ENCODE peak calls at places on chromosomes 7 and 10, in four cellular contexts. I is glutamatergic neuron, B is uterus, Q is cardiac fibroblast. D is an unnamed sample.

GRCh38 chr10:80568306-80568705 is 30.6 kb downstream of the SH2D4B start:
- DNase-seq in I (no peak), B (no peak), Q (no peak), D (no peak)

GRCh38 chr10:75048669-75049098 is 62.8 kb upstream of the SAMD8 start:
- DNase-seq in I (no peak), B (peak), Q (peak), D (peak)

GRCh38 chr10:5590816-5591215 is 66.1 kb downstream of the CALML3 start:
- DNase-seq in I (no peak), B (no peak), Q (no peak), D (no peak)

GRCh38 chr7:30977896-30978564 is 14.3 kb downstream of the GHRHR start:
- DNase-seq in I (peak), B (peak), Q (peak), D (peak)

GRCh38 chr10:46310143-46310514 is 23.3 kb downstream of the ANTXRL start:
- DNase-seq in I (no peak), B (no peak), Q (no peak), D (no peak)

GRCh38 chr7:80902035-80902434 is 16.8 kb downstream of the SEMA3C start:
- DNase-seq in I (no peak), B (no peak), Q (no peak), D (no peak)

GRCh38 chr7:132286836-132287235 is 289.4 kb downstream of the PLXNA4 start:
- DNase-seq in I (no peak), B (no peak), Q (no peak), D (no peak)

GRCh38 chr7:111528331-111528730 is 34.0 kb downstream of the IMMP2L start:
- DNase-seq in I (no peak), B (no peak), Q (no peak), D (no peak)

GRCh38 chr7:127897704-127898454 is 133.4 kb downstream of the LRRC4 start:
- DNase-seq in I (no peak), B (no peak), Q (peak), D (no peak)

GRCh38 chr10:91590142-91590903 is 42.5 kb downstream of the PPP1R3C start:
- DNase-seq in I (no peak), B (peak), Q (peak), D (peak)

GRCh38 chr10:26361351-26361750 is 76.8 kb upstream of the APBB1IP start:
- DNase-seq in I (no peak), B (no peak), Q (no peak), D (no peak)

GRCh38 chr10:1657500-1657899 is 79.8 kb downstream of the ADARB2 start:
- DNase-seq in I (no peak), B (no peak), Q (no peak), D (no peak)

GRCh38 chr7:158973440-158973839 is 117.1 kb downstream of the DYNC2I1 start:
- DNase-seq in I (peak), B (no peak), Q (no peak), D (peak)

GRCh38 chr10:43113201-43113893 is 24.9 kb upstream of the CSGALNACT2 start:
- DNase-seq in I (peak), B (no peak), Q (no peak), D (no peak)

GRCh38 chr7:82726038-82726800 is 282.6 kb upstream of the CACNA2D1 start:
- DNase-seq in I (no peak), B (no peak), Q (no peak), D (peak)

GRCh38 chr7:169854-170172 is 22.6 kb upstream of the FAM20C start:
- DNase-seq in I (no peak), B (no peak), Q (no peak), D (no peak)

GRCh38 chr7:27178366-27178765 is 4.2 kb upstream of the HOXA10 start:
- DNase-seq in I (no peak), B (peak), Q (no peak), D (no peak)

GRCh38 chr7:106623315-106623660 is 37.7 kb downstream of the CCDC71L start:
- DNase-seq in I (no peak), B (no peak), Q (no peak), D (no peak)

GRCh38 chr7:29287366-29287765 is 92.8 kb downstream of the CHN2 start:
- DNase-seq in I (no peak), B (no peak), Q (peak), D (no peak)

D was measured in adrenal gland.